ENCODE peak calls at places on chromosomes 11 and 22, in seven cellular contexts. B, R, G, O, L, P and A are unnamed samples.

GRCh38 chr11:87421422-87421821 is 383.7 kb downstream of the TMEM135 start:
- DNase-seq in B (peak), R (peak), G (peak), O (peak), L (no peak), P (peak), A (no peak)

GRCh38 chr11:20021771-20022362 is 138.4 kb downstream of the DBX1 start:
- DNase-seq in B (no peak), R (no peak), G (no peak), O (no peak), L (no peak), P (no peak), A (no peak)

GRCh38 chr22:31933816-31934482 is 10.4 kb upstream of the YWHAH start:
- DNase-seq in B (no peak), R (no peak), G (no peak), O (no peak), L (no peak), P (no peak), A (no peak)

GRCh38 chr11:70048279-70049024 is 29.7 kb upstream of the ANO1 start:
- DNase-seq in B (no peak), R (no peak), G (no peak), O (peak), L (no peak), P (peak), A (peak)

GRCh38 chr11:122138759-122139594 is 23.0 kb upstream of the BLID start:
- DNase-seq in B (no peak), R (no peak), G (no peak), O (no peak), L (no peak), P (no peak), A (no peak)

GRCh38 chr11:64359712-64360402 is 895 bp downstream of the RPS6KA4 start:
- DNase-seq in B (no peak), R (no peak), G (no peak), O (no peak), L (no peak), P (no peak), A (no peak)

GRCh38 chr22:46564084-46564714 is 26.8 kb upstream of the CELSR1 start:
- DNase-seq in B (no peak), R (peak), G (no peak), O (no peak), L (no peak), P (no peak), A (no peak)

GRCh38 chr11:57638005-57638760 is 11.5 kb downstream of the YPEL4 start:
- DNase-seq in B (peak), R (peak), G (peak), O (no peak), L (peak), P (peak), A (peak)

GRCh38 chr22:35418088-35418487 is 18.1 kb downstream of the MCM5 start:
- DNase-seq in B (peak), R (no peak), G (peak), O (peak), L (no peak), P (no peak), A (no peak)

GRCh38 chr11:34080609-34081008 is 24.8 kb upstream of the NAT10 start:
- DNase-seq in B (no peak), R (no peak), G (no peak), O (no peak), L (no peak), P (no peak), A (no peak)

GRCh38 chr22:32746715-32747114 is 54.8 kb upstream of the TIMP3 start:
- DNase-seq in B (no peak), R (no peak), G (no peak), O (peak), L (no peak), P (no peak), A (no peak)

GRCh38 chr11:126522152-126522551 is 166.7 kb downstream of the ST3GAL4 start:
- DNase-seq in B (no peak), R (no peak), G (no peak), O (no peak), L (no peak), P (no peak), A (no peak)

GRCh38 chr11:22785251-22785650 is 44.4 kb downstream of the SVIP start:
- DNase-seq in B (peak), R (no peak), G (no peak), O (no peak), L (no peak), P (peak), A (no peak)

GRCh38 chr11:107562647-107563208 is 2.8 kb downstream of the ALKBH8 start:
- DNase-seq in B (peak), R (no peak), G (no peak), O (peak), L (no peak), P (peak), A (no peak)

GRCh38 chr22:45469573-45470383 is 32.9 kb upstream of the FBLN1 start:
- DNase-seq in B (peak), R (no peak), G (peak), O (peak), L (no peak), P (peak), A (no peak)

GRCh38 chr11:74984070-74984469 is 4.7 kb upstream of the NEU3 start:
- DNase-seq in B (no peak), R (no peak), G (no peak), O (no peak), L (no peak), P (no peak), A (no peak)

GRCh38 chr11:118606157-118606843 is 1.1 kb upstream of the PHLDB1 start:
- DNase-seq in B (no peak), R (no peak), G (no peak), O (no peak), L (peak), P (peak), A (no peak)

GRCh38 chr22:44963055-44963454 is 46.8 kb downstream of the PHF21B start:
- DNase-seq in B (no peak), R (no peak), G (no peak), O (no peak), L (no peak), P (no peak), A (no peak)

GRCh38 chr11:60625262-60625661 is 74.2 kb upstream of the MS4A8 start:
- DNase-seq in B (peak), R (peak), G (peak), O (no peak), L (no peak), P (peak), A (no peak)

GRCh38 chr11:106309070-106309684 is 231.7 kb downstream of the AASDHPPT start:
- DNase-seq in B (no peak), R (no peak), G (no peak), O (no peak), L (no peak), P (no peak), A (no peak)

GRCh38 chr11:125923012-125923579 is 18.8 kb downstream of the DDX25 start:
- DNase-seq in B (peak), R (peak), G (peak), O (peak), L (peak), P (peak), A (no peak)

GRCh38 chr11:130804306-130805077 is 111.8 kb downstream of the SNX19 start:
- DNase-seq in B (no peak), R (no peak), G (no peak), O (no peak), L (no peak), P (no peak), A (peak)

GRCh38 chr11:2233693-2234455 is 36.5 kb downstream of the ASCL2 start:
- DNase-seq in B (no peak), R (no peak), G (no peak), O (no peak), L (peak), P (no peak), A (no peak)

GRCh38 chr11:94185387-94186084 is 56.9 kb downstream of the PANX1 start:
- DNase-seq in B (peak), R (no peak), G (peak), O (no peak), L (no peak), P (peak), A (no peak)

GRCh38 chr11:72704028-72704782 is 30.0 kb upstream of the PDE2A start:
- DNase-seq in B (peak), R (no peak), G (no peak), O (no peak), L (no peak), P (no peak), A (no peak)
- TF ChIP-seq CTCF in B (peak), R (no peak), G (peak), O (no peak), L (no peak), P (peak), A (no peak)

GRCh38 chr11:11568651-11569229 is 53.1 kb downstream of the GALNT18 start:
- DNase-seq in B (peak), R (no peak), G (no peak), O (no peak), L (no peak), P (no peak), A (no peak)
- TF ChIP-seq CTCF in B (no peak), R (no peak), G (no peak), O (no peak), L (no peak), P (no peak), A (no peak)

GRCh38 chr22:37733625-37734401 is 37.0 kb downstream of the TRIOBP start:
- DNase-seq in B (no peak), R (no peak), G (no peak), O (no peak), L (no peak), P (no peak), A (no peak)

GRCh38 chr22:37734402-37734700 is 37.5 kb downstream of the TRIOBP start:
- DNase-seq in B (no peak), R (no peak), G (no peak), O (no peak), L (no peak), P (no peak), A (no peak)

GRCh38 chr22:37735054-37735453 is 38.2 kb downstream of the TRIOBP start:
- DNase-seq in B (no peak), R (peak), G (no peak), O (peak), L (peak), P (no peak), A (no peak)

GRCh38 chr22:37732699-37733607 is 36.1 kb downstream of the TRIOBP start:
- DNase-seq in B (no peak), R (no peak), G (no peak), O (peak), L (no peak), P (no peak), A (no peak)

GRCh38 chr22:37731804-37732471 is 35.1 kb downstream of the TRIOBP start:
- DNase-seq in B (no peak), R (no peak), G (no peak), O (no peak), L (no peak), P (no peak), A (no peak)
- TF ChIP-seq CTCF in B (no peak), R (peak), G (no peak), O (no peak), L (no peak), P (peak), A (no peak)

DNA sequence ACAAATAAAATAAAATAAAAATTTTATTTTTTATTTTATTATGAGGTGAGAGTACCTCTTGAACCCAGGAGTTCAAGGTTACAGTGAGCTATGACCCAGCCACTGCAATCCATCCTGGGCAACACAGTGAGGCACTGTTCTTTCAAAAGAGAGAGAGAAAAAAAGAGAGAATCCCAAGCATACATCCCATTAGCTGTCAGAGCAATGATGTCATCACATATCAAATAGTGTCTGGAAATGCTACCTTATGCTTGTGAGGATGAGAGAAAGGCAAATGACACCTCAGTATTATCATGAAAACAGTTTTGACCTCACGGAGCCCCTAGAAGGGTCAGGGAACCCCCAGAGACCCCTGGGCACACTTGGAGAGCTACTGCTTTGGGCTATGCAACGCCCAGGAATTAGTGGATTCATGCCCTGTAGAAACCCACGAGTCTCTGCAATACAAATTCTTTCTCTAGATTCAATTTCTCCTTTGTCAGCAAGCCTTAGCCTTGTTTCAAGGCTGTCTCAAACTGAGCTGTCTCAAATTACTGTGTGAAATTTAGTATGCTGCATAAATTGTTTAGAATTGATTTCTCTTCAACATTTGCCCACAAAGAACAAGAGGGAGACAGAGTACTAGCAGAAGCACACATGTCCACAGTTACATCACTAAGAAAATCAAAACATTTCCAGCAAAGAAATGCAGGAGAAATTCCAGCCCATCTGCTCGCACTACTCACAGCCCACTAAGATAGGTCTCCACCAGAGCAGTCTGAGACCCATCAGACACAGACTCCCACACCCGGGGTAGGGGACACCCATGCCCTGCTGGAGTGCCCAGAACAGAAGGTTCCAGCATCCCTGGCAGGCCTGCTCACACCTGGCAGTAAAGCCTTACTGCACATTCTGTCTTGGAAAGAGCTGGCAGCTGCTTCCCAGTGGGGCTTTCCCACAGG is 18.1 kb downstream of the DGCR2 start:
- DNase-seq in B (no peak), R (peak), G (no peak), O (no peak), L (no peak), P (peak), A (no peak)
- TF ChIP-seq CTCF in B (no peak), R (no peak), G (no peak), O (no peak), L (no peak), P (peak), A (no peak)

GRCh38 chr11:76013526-76013925 is 192.8 kb downstream of the WNT11 start:
- DNase-seq in B (no peak), R (no peak), G (no peak), O (no peak), L (no peak), P (no peak), A (no peak)
- TF ChIP-seq CTCF in B (no peak), R (no peak), G (no peak), O (no peak), L (no peak), P (no peak), A (no peak)

DNA sequence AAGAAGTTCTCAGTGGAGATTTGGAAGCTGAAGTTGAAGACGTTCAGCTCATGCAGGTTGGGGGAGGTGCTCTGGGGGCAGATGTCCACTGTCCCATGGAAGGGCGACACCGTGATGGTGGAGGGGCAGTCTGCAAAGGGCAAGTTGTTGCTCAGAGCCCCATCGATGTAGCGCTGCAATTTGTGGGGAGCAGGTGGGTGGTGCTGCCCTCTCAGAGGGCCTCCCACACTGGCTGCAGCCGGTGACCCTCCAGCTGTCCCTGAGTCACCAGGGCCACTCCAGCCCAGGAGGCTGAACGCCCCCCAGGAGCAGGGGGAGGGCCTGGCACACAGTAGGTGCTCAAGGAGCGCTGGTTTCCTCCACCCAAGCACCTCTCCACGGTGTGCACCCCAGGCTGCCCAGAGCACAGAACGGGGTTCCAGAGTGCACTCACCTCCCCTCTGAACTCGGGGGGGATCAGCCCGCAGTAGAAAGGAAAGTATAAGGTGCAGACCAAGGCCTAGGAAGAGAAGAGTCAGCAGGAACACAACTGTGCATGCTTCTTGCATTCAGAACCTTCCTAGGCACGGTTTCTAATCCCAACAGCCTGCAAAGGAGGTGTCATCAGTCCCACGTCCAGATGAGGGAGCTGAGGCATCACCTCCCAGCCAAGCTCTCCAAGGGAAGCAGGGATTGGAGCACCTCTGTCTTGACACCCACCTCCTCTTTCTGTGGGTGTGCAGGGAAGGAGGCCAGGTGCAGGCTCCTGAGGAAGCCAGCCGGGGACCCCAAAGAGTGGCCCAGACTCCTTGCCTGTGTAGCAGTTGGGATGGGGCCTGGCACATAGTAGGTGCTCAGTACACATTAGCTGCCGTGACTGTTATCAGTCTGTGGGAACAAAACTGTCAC is 2.2 kb downstream of the PNPLA5 start:
- DNase-seq in B (peak), R (no peak), G (no peak), O (peak), L (no peak), P (peak), A (no peak)
- TF ChIP-seq CTCF in B (peak), R (no peak), G (peak), O (peak), L (no peak), P (peak), A (no peak)

DNA sequence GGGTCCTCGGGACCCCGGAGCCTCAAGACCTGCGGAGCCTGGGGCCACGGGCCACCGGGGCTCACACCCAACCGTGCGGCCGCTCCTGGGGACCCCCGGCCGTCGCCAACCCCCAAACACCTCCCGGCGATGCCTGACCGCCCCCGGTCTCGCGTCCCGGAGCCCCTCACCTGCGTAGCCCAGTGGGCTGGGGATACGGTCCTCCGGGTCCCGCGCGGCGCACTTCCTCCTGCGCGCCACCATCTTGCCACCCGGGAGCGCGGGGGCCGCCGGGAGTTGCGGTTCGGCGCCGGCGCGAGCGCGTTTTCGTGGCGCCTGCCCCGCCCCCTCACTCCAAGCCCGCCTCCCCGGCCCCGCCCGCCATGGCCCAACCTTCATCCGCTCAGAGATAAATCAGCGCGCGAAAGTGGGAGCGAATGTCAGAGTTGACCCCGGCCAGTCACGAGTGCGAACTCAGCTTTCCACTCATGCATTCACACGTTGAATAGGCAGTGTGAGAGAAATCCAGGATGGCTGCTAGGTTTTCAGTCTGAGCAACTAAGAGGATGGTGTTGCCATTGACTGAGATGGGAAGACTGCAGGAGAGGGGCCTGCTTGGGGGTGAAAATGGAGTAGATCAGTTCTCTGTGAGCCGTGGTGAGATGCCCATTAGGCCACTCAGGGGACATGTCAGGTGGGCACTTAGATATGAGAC is at the start of gene RRP7A:
- DNase-seq in B (peak), R (peak), G (peak), O (peak), L (peak), P (peak), A (peak)
- TF ChIP-seq CTCF in B (no peak), R (no peak), G (no peak), O (no peak), L (peak), P (no peak), A (no peak)

DNA sequence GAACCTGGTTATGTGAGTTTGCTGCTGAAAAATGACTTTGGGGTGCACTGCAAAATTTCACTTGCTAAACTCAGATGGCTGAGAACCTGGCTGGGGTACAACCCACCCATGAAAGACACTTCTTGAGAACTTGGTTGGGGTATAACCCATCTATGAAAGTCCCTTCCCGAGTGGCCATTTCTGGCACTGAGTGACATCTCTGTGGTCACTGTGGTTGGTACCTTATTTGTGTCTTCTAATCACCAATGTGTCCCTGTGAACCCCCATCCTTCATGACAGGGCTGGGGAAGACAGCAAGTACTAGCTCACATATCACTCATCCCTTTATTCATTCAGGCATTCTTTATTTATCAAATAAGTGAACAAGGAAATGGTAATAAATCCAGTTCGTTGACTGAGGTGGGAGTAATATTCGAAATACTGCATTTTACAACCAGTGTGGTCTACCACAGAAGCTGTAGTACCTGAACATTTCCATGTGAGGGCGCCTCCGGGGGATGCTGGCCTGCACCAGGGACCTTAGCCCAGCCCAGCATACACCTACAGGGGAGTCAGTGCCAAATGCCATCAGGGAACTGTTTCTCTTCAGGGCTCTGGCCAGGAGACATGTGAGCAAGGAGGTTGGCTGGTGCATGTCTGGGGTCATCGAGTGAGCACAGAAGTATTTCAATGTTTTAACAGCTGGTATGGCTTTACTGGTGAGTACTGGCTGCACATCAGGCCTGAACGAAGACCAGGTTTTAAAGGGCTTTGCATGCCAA is 122.1 kb downstream of the CSNK2A3 start:
- DNase-seq in B (no peak), R (no peak), G (no peak), O (no peak), L (no peak), P (peak), A (no peak)
- TF ChIP-seq CTCF in B (peak), R (no peak), G (peak), O (peak), L (peak), P (peak), A (peak)